ENCODE peak calls at places on chromosomes 4 and X, in five cellular contexts. U is H9, W is H1, C is trophoblast cell, N is neuronal stem cell. X is an unnamed sample. For H3K79me1, the result is how much of the 10 kb centered on the place peaks cover.

GRCh38 chrX:115562492-115562872 is 1.5 kb downstream of the PLS3 start:
- DNase-seq in U (peak), W (no peak), C (no peak), N (peak), X (peak)

GRCh38 chrX:153886915-153887314 is 942 bp upstream of the L1CAM start:
- DNase-seq in U (no peak), W (no peak), C (peak), N (no peak), X (no peak)

GRCh38 chr4:131113273-131113672 is 2017.3 kb downstream of the C4orf33 start:
- DNase-seq in U (no peak), W (no peak), C (no peak), N (no peak), X (no peak)

GRCh38 chr4:96472103-96472867 is 632.4 kb downstream of the PDHA2 start:
- DNase-seq in U (no peak), W (no peak), C (peak), N (no peak), X (no peak)

GRCh38 chrX:16199343-16199742 is 32.1 kb downstream of the MAGEB17 start:
- DNase-seq in U (peak), W (no peak), C (no peak), N (no peak), X (no peak)

GRCh38 chr4:142043509-142043908 is 407.1 kb downstream of the IL15 start:
- DNase-seq in U (no peak), W (no peak), C (no peak), N (no peak), X (peak)

GRCh38 chr4:98899277-98899676 is 29.7 kb downstream of the EIF4E start:
- DNase-seq in U (no peak), W (no peak), C (no peak), N (no peak), X (no peak)

GRCh38 chrX:97046861-97047260 is 163.2 kb downstream of the RPA4 start:
- DNase-seq in U (no peak), W (no peak), C (no peak), N (no peak), X (no peak)

GRCh38 chr4:100848865-100849264 is 331.0 kb upstream of the EMCN start:
- DNase-seq in U (peak), W (no peak), C (no peak), N (no peak), X (no peak)

GRCh38 chr4:162499478-162499877 is 335.7 kb upstream of the FSTL5 start:
- DNase-seq in U (no peak), W (no peak), C (no peak), N (no peak), X (peak)

GRCh38 chr4:150155391-150155790 is 77.1 kb downstream of the DCLK2 start:
- DNase-seq in U (no peak), W (no peak), C (no peak), N (no peak), X (no peak)

GRCh38 chr4:150160473-150160872 is 82.2 kb downstream of the DCLK2 start:
- DNase-seq in U (no peak), W (no peak), C (no peak), N (no peak), X (no peak)

GRCh38 chr4:150152764-150153163 is 74.5 kb downstream of the DCLK2 start:
- DNase-seq in U (no peak), W (no peak), C (no peak), N (no peak), X (no peak)

GRCh38 chr4:150158041-150158440 is 79.8 kb downstream of the DCLK2 start:
- DNase-seq in U (no peak), W (no peak), C (no peak), N (no peak), X (no peak)

GRCh38 chr4:150156543-150156942 is 78.3 kb downstream of the DCLK2 start:
- DNase-seq in U (no peak), W (no peak), C (no peak), N (no peak), X (no peak)
- H3K79me1 ChIP-seq in U (under half), W (under half), C (under half), N (under half), X (under half)

GRCh38 chr4:180538384-180539052 is 1704.7 kb upstream of the TENM3 start:
- DNase-seq in U (no peak), W (no peak), C (no peak), N (no peak), X (no peak)
- H2BK12ac ChIP-seq in U (no peak), W (no peak), C (no peak), N (no peak), X (no peak)

GRCh38 chr4:148205481-148205880 is 236.7 kb downstream of the NR3C2 start:
- DNase-seq in U (no peak), W (no peak), C (no peak), N (no peak), X (no peak)
- H2AFZ ChIP-seq in U (no peak), W (no peak), C (no peak), N (no peak), X (no peak)

DNA sequence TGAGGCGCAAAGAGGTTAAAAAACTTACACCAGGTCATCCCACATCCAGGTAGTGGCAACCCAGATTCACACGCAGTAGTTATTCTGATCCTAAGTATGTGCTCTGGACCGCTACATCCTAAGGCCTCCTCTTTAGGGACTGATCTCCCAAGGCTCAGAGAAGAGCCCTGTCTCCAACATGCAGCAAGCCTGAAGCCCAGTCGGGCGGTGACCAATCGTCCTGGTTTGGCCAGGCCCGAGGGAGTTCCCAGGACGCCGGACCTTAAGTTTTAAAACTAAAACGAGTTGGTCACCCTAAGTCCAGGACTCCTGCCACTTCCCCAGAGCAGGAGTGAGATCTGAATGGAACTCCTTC is 402 bp downstream of the LYAR start:
- DNase-seq in U (no peak), W (no peak), C (no peak), N (no peak), X (no peak)
- H3K79me1 ChIP-seq in U (under half), W (under half), C (under half), N (under half), X (under half)

GRCh38 chr4:132445386-132445785 is 703.7 kb upstream of the PCDH10 start:
- DNase-seq in U (no peak), W (no peak), C (no peak), N (no peak), X (no peak)
- H2BK12ac ChIP-seq in U (no peak), W (no peak), C (no peak), N (no peak), X (no peak)

DNA sequence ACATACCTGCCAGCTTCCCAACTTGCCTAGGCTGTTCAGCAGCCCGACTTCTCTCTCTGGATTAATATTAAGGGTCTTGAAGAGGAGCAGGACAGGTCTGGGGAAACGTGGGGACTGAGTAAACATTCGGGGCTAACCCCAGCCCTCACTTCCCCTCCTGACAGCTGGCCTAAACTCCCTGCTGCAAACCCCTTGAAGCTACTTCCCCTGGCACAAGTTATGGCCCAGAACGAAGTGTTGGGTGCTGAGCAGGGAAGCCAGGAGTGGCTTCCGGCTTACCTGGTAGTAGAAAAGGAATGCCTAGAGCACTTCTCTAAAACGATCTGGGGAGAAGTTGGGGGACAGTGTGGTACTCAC is 200.0 kb downstream of the BCOR start:
- DNase-seq in U (no peak), W (no peak), C (no peak), N (no peak), X (no peak)
- H2AFZ ChIP-seq in U (no peak), W (no peak), C (no peak), N (peak), X (no peak)

GRCh38 chr4:128861856-128862518 is 52.5 kb downstream of the JADE1 start:
- DNase-seq in U (no peak), W (no peak), C (no peak), N (no peak), X (no peak)
- H3K79me1 ChIP-seq in U (under half), W (under half), C (under half), N (under half), X (under half)

DNA sequence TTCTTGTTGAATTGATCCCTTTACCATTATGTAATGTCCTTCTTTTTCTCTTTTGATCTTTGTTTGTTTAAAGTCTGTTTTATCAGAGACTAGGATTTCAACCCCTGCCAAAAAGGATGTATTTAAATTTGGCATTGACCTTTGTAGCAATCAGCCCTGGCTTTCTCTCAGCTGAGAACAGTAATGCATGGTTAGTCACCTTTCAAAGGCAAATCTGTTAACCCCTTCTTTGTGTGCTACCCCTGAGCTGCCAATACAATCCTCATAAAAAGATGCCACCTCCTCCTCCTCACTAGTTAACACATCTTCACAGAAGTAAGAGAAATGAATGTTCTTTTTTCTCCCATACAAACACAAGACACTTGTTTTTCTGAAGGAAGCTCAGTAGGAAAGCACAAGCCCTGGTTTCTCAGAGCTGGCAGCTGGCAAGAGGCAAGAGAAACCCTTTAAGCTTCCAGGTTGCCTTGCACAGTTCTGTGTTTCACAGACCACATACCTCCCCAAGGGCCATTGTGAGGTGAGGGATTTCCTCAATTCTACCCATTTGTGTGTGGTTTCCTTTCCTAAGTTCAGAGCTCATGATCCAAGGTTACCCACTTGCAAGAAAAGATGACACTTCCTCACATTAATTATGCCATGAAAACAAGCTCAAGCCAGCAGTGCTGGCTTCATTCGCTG is 122.6 kb downstream of the RCHY1 start:
- DNase-seq in U (no peak), W (no peak), C (no peak), N (no peak), X (no peak)
- H2BK12ac ChIP-seq in U (no peak), W (no peak), C (no peak), N (no peak), X (no peak)

DNA sequence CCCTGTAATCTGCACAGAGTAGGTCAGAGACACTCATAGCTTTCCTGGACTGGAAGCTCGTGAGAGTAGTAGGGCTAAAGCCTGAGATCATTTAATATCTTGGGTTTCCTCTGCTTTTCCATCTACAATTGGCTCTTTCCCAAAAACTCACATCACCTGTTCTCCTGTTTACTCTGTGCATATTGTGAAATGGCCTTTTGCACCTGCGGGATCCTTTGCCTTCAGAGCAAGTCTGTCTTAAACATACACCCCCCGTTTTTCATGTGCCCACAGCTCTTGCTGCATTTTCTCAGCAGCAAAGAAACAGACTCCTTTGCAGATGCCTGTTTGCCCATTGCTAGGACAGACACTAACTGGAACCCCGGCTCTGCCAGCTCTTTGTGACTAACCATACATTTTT is 608.3 kb upstream of the PCDH10 start:
- DNase-seq in U (no peak), W (no peak), C (no peak), N (no peak), X (no peak)
- H2AFZ ChIP-seq in U (no peak), W (peak), C (no peak), N (no peak), X (no peak)

GRCh38 chrX:2468406-2469195 is 32.2 kb downstream of the DHRSX start:
- DNase-seq in U (no peak), W (no peak), C (no peak), N (no peak), X (no peak)
- H3K79me1 ChIP-seq in U (under half), W (under half), C (under half), N (under half), X (under half)